ENCODE peak calls at places on chromosome 17, in four cellular contexts. J is endothelial cell of umbilical vein, B is uterus, P is heart right ventricle. D is an unnamed sample.
A peak's percentile ranks its signal among the peaks of the same experiment; 100 is the strongest.

GRCh38 chr17:27544350-27545131 is 86.4 kb upstream of the LGALS9 start:
- DNase-seq in J (no peak), B (no peak), P (no peak), D (no peak)

GRCh38 chr17:41659813-41660212 is 28.9 kb upstream of the EIF1 start:
- DNase-seq in J (no peak), B (no peak), P (no peak), D (no peak)

GRCh38 chr17:37086329-37086728 is 137.6 kb downstream of the AATF start:
- DNase-seq in J (no peak), B (no peak), P (no peak), D (no peak)

GRCh38 chr17:1473841-1474240 is 17.8 kb upstream of the CRK start:
- DNase-seq in J (no peak), B (no peak), P (no peak), D (no peak)

GRCh38 chr17:60361889-60362288 is 30.0 kb downstream of the USP32 start:
- DNase-seq in J (no peak), B (no peak), P (no peak), D (no peak)

GRCh38 chr17:14437176-14437575 is 136.3 kb downstream of the HS3ST3B1 start:
- DNase-seq in J (no peak), B (no peak), P (no peak), D (no peak)

GRCh38 chr17:48615212-48615962 is at the start of gene HOXB8:
- DNase-seq in J (no peak), B (no peak), P (no peak), D (no peak)

GRCh38 chr17:7884581-7885356 is 3.8 kb upstream of the CHD3 start:
- DNase-seq in J (no peak), B (peak; percentile 35), P (no peak), D (peak; percentile 55)

GRCh38 chr17:42675348-42675983 is 1.3 kb downstream of the PLEKHH3 start:
- DNase-seq in J (no peak), B (peak; percentile 67), P (peak; percentile 62), D (no peak)

GRCh38 chr17:2637422-2637821 is 44.0 kb downstream of the PAFAH1B1 start:
- DNase-seq in J (no peak), B (no peak), P (no peak), D (no peak)

GRCh38 chr17:10323812-10324610 is 48.8 kb downstream of the MYH13 start:
- DNase-seq in J (no peak), B (no peak), P (no peak), D (no peak)

GRCh38 chr17:48420823-48421222 is 9.2 kb downstream of the SKAP1 start:
- DNase-seq in J (no peak), B (no peak), P (no peak), D (no peak)

GRCh38 chr17:45955326-45955725 is 43.7 kb upstream of the STH start:
- DNase-seq in J (no peak), B (no peak), P (no peak), D (no peak)

GRCh38 chr17:322006-322780 is 30.4 kb downstream of the RPH3AL start:
- DNase-seq in J (no peak), B (no peak), P (no peak), D (no peak)

GRCh38 chr17:49553676-49554335 is 21.9 kb upstream of the NXPH3 start:
- DNase-seq in J (no peak), B (no peak), P (no peak), D (no peak)

GRCh38 chr17:44907696-44908470 is 7.4 kb downstream of the GFAP start:
- DNase-seq in J (no peak), B (no peak), P (no peak), D (no peak)

GRCh38 chr17:6366144-6366755 is 68.7 kb downstream of the AIPL1 start:
- DNase-seq in J (no peak), B (no peak), P (no peak), D (no peak)

GRCh38 chr17:5203908-5204294 is 12.2 kb upstream of the ZNF594 start:
- DNase-seq in J (no peak), B (no peak), P (no peak), D (no peak)

GRCh38 chr17:20083460-20083859 is 74.3 kb downstream of the SPECC1 start:
- DNase-seq in J (no peak), B (no peak), P (no peak), D (no peak)

GRCh38 chr17:66413564-66414520 is 111.4 kb downstream of the PRKCA start:
- DNase-seq in J (no peak), B (no peak), P (no peak), D (no peak)

GRCh38 chr17:11807606-11808005 is 189.7 kb downstream of the ZNF18 start:
- DNase-seq in J (no peak), B (no peak), P (no peak), D (no peak)

GRCh38 chr17:19339341-19339815 is 23.1 kb downstream of the B9D1 start:
- DNase-seq in J (no peak), B (peak; percentile 9), P (no peak), D (no peak)

GRCh38 chr17:51185763-51186332 is 19.6 kb downstream of the NME2 start:
- DNase-seq in J (no peak), B (no peak), P (no peak), D (no peak)

GRCh38 chr17:81200695-81201580 is 21.8 kb downstream of the CEP131 start:
- DNase-seq in J (peak; percentile 76), B (no peak), P (peak; percentile 66), D (no peak)

GRCh38 chr17:304461-304860 is 48.1 kb downstream of the RPH3AL start:
- DNase-seq in J (no peak), B (peak; percentile 39), P (peak; percentile 38), D (no peak)

GRCh38 chr17:3710951-3711383 is 12.7 kb upstream of the HASPIN start:
- DNase-seq in J (peak; percentile 64), B (no peak), P (no peak), D (peak; percentile 68)

GRCh38 chr17:31495049-31495885 is 103.8 kb downstream of the RAB11FIP4 start:
- DNase-seq in J (no peak), B (no peak), P (no peak), D (no peak)

GRCh38 chr17:36529121-36529520 is 5.5 kb downstream of the MYO19 start:
- DNase-seq in J (peak; percentile 29), B (no peak), P (no peak), D (no peak)

GRCh38 chr17:76601042-76601441 is 15.4 kb upstream of the ST6GALNAC2 start:
- DNase-seq in J (no peak), B (no peak), P (no peak), D (no peak)

GRCh38 chr17:45282683-45283644 is 21.1 kb upstream of the SPATA32 start:
- DNase-seq in J (no peak), B (peak; percentile 42), P (no peak), D (no peak)

GRCh38 chr17:14138649-14139048 is 69.3 kb downstream of the COX10 start:
- DNase-seq in J (no peak), B (no peak), P (no peak), D (no peak)

GRCh38 chr17:48630009-48630924 is 4.1 kb upstream of the HOXB9 start:
- DNase-seq in J (no peak), B (no peak), P (no peak), D (no peak)

GRCh38 chr17:14940946-14941280 is 324.2 kb downstream of the PMP22 start:
- DNase-seq in J (no peak), B (no peak), P (no peak), D (no peak)

GRCh38 chr17:7576432-7576937 is 3.0 kb upstream of the CD68 start:
- DNase-seq in J (no peak), B (no peak), P (no peak), D (no peak)

GRCh38 chr17:55710829-55711496 is 11.7 kb downstream of the TMEM100 start:
- DNase-seq in J (peak; percentile 80), B (no peak), P (no peak), D (no peak)

GRCh38 chr17:67421869-67422273 is 44.8 kb downstream of the PITPNC1 start:
- DNase-seq in J (peak; percentile 81), B (no peak), P (peak; percentile 21), D (peak; percentile 49)

GRCh38 chr17:36609498-36609862 is 8.1 kb downstream of the MRM1 start:
- DNase-seq in J (no peak), B (no peak), P (no peak), D (no peak)

GRCh38 chr17:8163978-8164814 is 1.4 kb upstream of the VAMP2 start:
- DNase-seq in J (no peak), B (peak; percentile 76), P (peak; percentile 90), D (peak; percentile 75)

GRCh38 chr17:81049973-81050551 is 15.1 kb downstream of the BAIAP2 start:
- DNase-seq in J (no peak), B (no peak), P (no peak), D (no peak)

GRCh38 chr17:72430611-72431432 is 310.0 kb downstream of the SOX9 start:
- DNase-seq in J (no peak), B (no peak), P (no peak), D (no peak)
- TF ChIP-seq CTCF in J (no peak), B (no peak), P (no peak), D (no peak)

GRCh38 chr17:57480438-57481196 is 224.3 kb downstream of the MSI2 start:
- DNase-seq in J (peak; percentile 60), B (peak; percentile 33), P (no peak), D (no peak)

GRCh38 chr17:57478851-57479250 is 222.5 kb downstream of the MSI2 start:
- DNase-seq in J (no peak), B (no peak), P (no peak), D (no peak)

GRCh38 chr17:57477483-57478357 is 221.4 kb downstream of the MSI2 start:
- DNase-seq in J (no peak), B (no peak), P (no peak), D (no peak)

GRCh38 chr17:57475786-57476185 is 219.5 kb downstream of the MSI2 start:
- DNase-seq in J (no peak), B (no peak), P (no peak), D (no peak)

DNA sequence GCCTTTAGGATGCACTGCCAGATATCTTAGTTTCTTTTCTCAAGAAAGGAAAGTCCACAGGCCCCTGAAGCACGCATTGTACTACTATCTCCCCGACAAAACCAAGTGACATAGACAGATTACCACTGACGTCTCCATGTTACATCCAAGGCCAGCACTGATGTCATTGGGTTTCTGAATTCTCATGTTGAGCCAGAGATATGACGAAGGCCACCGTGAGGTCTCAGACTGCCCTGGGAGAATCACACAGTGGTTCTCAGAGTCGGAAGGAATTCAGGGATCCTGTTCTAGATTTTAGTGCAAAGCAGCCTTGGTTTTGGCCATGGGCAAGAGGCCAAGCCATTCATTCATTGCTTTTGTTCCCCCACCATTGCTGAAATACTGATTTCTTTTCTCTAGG is 222.1 kb downstream of the MSI2 start:
- DNase-seq in J (no peak), B (no peak), P (peak; percentile 85), D (no peak)
- H3K27ac ChIP-seq in J (no peak overlapping the region), B (no peak overlapping the region), P (no peak overlapping the region), D (no peak overlapping the region)

GRCh38 chr17:39595294-39595693 is 12.4 kb downstream of the NEUROD2 start:
- DNase-seq in J (no peak), B (no peak), P (no peak), D (no peak)
- H3K27me3 ChIP-seq in J (peaks cover 55% of the 10 kb centered on the region), B (peaks cover 48% of the 10 kb centered on the region), P (peaks cover 71% of the 10 kb centered on the region), D (peaks cover 75% of the 10 kb centered on the region)

GRCh38 chr17:78006338-78006737 is 47.8 kb downstream of the TNRC6C start:
- DNase-seq in J (no peak), B (no peak), P (no peak), D (no peak)
- TF ChIP-seq CTCF in J (no peak), B (no peak), P (no peak), D (no peak)

GRCh38 chr17:30378797-30379302 is at the start of gene CPD:
- DNase-seq in J (peak; percentile 95), B (peak; percentile 98), P (peak; percentile 97), D (peak; percentile 97)
- H3K27ac ChIP-seq in J (peak within 1 kb of the TSS; percentile 32), B (peak within 1 kb of the TSS; percentile 93), P (peak within 1 kb of the TSS; percentile 65), D (peak within 1 kb of the TSS; percentile 82)